ENCODE peak calls at places on chromosomes 1 and 21, in four cellular contexts. F is dorsolateral prefrontal cortex, Y is Peyer's patch, R is sigmoid colon. U is an unnamed sample.

GRCh38 chr1:157691285-157691920 is 9.2 kb downstream of the FCRL3 start:
- DNase-seq in F (peak), Y (no peak), R (no peak), U (no peak)

GRCh38 chr1:236124965-236125364 is 17.4 kb upstream of the GPR137B start:
- DNase-seq in F (no peak), Y (no peak), R (no peak), U (no peak)

GRCh38 chr1:222844108-222844779 is 29.4 kb downstream of the DISP1 start:
- DNase-seq in F (no peak), Y (no peak), R (no peak), U (no peak)

GRCh38 chr1:38932496-38933014 is 9.1 kb downstream of the RHBDL2 start:
- DNase-seq in F (no peak), Y (no peak), R (no peak), U (no peak)

GRCh38 chr1:17120483-17120882 is 1.2 kb upstream of the PADI2 start:
- DNase-seq in F (no peak), Y (no peak), R (no peak), U (no peak)

GRCh38 chr1:177228721-177229088 is 57.9 kb downstream of the BRINP2 start:
- DNase-seq in F (no peak), Y (no peak), R (no peak), U (no peak)

GRCh38 chr1:18950415-18951026 is 6.0 kb downstream of the IFFO2 start:
- DNase-seq in F (no peak), Y (no peak), R (peak), U (peak)

GRCh38 chr1:181175955-181176354 is 87.5 kb downstream of the IER5 start:
- DNase-seq in F (no peak), Y (no peak), R (no peak), U (no peak)

GRCh38 chr21:31530918-31531705 is 128.4 kb upstream of the SOD1 start:
- DNase-seq in F (no peak), Y (no peak), R (no peak), U (no peak)

GRCh38 chr1:117189109-117189437 is 21.7 kb downstream of the VTCN1 start:
- DNase-seq in F (no peak), Y (no peak), R (no peak), U (no peak)

GRCh38 chr21:45164124-45164511 is 89.7 kb downstream of the ADARB1 start:
- DNase-seq in F (peak), Y (no peak), R (peak), U (no peak)

GRCh38 chr1:186927884-186928283 is 99.1 kb downstream of the PLA2G4A start:
- DNase-seq in F (no peak), Y (no peak), R (no peak), U (no peak)

GRCh38 chr1:56965191-56965590 is 624 bp downstream of the C8B start:
- DNase-seq in F (no peak), Y (no peak), R (no peak), U (no peak)

GRCh38 chr1:156924478-156925153 is 4.2 kb downstream of the LRRC71 start:
- DNase-seq in F (no peak), Y (no peak), R (no peak), U (no peak)

GRCh38 chr1:2267051-2267830 is 39.1 kb downstream of the SKI start:
- DNase-seq in F (no peak), Y (no peak), R (no peak), U (no peak)

GRCh38 chr1:234603221-234604204 is 6.5 kb downstream of the IRF2BP2 start:
- DNase-seq in F (no peak), Y (no peak), R (no peak), U (no peak)

GRCh38 chr1:15290382-15290781 is 43.4 kb downstream of the FHAD1 start:
- DNase-seq in F (no peak), Y (no peak), R (no peak), U (no peak)

GRCh38 chr1:68232354-68233148 is at the start of gene WLS:
- DNase-seq in F (peak), Y (peak), R (peak), U (no peak)

GRCh38 chr1:68230901-68231626 is 1.3 kb downstream of the WLS start:
- DNase-seq in F (no peak), Y (peak), R (peak), U (no peak)

GRCh38 chr1:68231627-68232303 is 558 bp downstream of the WLS start:
- DNase-seq in F (peak), Y (peak), R (peak), U (no peak)

GRCh38 chr1:68234094-68234493 is 1.8 kb upstream of the WLS start:
- DNase-seq in F (no peak), Y (no peak), R (no peak), U (no peak)

DNA sequence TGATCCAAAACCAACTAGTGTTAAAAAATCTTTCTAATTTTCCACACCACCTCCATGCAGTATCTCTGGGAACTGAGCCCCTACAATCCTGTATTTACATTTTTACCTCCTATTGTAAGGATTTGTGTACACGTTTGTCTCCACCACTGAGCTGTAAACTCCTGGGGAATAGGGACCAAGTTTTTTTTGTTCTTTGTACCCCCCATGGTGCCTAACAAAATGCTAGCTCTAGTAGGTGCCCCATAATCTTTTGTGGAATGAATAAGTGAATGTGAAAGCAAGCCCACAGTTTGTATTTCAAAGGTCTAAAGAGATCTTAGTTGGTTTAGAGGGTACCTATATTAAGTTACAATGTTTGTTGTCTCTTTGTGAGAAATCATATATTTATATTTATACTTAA is 879 bp upstream of the WLS start:
- DNase-seq in F (no peak), Y (no peak), R (no peak), U (no peak)
- H3K4me3 ChIP-seq in F (peak), Y (peak), R (peak), U (no peak)

GRCh38 chr1:202016717-202017384 is 6.5 kb downstream of the ELF3 start:
- DNase-seq in F (no peak), Y (no peak), R (no peak), U (no peak)

GRCh38 chr1:202017385-202018225 is 7.2 kb downstream of the ELF3 start:
- DNase-seq in F (no peak), Y (peak), R (no peak), U (no peak)

GRCh38 chr1:202016022-202016624 is 5.7 kb downstream of the ELF3 start:
- DNase-seq in F (no peak), Y (peak), R (no peak), U (no peak)

GRCh38 chr1:202018226-202018475 is 7.8 kb downstream of the ELF3 start:
- DNase-seq in F (no peak), Y (no peak), R (no peak), U (no peak)

DNA sequence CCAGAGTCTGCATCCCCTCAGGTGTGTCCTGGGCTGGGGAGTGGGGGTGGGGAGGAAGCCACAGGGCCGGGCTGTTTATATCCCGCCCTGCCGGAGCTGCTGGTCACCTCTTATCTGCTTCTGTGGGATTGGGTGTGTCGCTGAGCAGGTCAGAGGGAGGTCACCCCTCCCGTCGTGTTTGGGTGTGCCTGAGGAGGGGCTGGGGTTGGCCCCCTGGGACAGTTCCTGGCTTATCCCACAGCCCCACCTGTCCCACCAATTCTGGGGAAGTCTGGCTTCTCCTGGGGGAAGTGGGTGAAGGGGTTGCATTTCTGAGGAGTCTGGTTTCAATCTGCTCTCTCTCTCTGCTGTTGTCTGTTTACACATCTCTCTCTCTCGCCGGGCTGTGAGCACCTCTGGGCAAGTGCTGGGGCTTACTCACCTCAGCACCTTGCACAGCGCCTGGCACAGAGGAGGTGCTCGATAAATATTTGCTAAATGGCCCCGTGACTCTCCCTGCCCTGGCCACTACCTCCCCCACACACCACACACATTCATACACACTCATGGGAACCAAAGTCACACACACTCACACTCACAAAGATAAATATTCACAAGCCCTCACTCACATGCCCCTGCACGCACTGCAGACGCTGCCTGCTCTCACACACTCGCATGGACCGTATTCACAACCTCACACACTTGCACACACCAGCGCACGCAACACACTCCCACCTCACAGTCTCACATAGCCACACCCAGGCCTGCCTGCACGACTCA is 8.3 kb downstream of the ELF3 start:
- DNase-seq in F (no peak), Y (peak), R (no peak), U (no peak)
- H3K4me3 ChIP-seq in F (no peak), Y (peak), R (no peak), U (no peak)

DNA sequence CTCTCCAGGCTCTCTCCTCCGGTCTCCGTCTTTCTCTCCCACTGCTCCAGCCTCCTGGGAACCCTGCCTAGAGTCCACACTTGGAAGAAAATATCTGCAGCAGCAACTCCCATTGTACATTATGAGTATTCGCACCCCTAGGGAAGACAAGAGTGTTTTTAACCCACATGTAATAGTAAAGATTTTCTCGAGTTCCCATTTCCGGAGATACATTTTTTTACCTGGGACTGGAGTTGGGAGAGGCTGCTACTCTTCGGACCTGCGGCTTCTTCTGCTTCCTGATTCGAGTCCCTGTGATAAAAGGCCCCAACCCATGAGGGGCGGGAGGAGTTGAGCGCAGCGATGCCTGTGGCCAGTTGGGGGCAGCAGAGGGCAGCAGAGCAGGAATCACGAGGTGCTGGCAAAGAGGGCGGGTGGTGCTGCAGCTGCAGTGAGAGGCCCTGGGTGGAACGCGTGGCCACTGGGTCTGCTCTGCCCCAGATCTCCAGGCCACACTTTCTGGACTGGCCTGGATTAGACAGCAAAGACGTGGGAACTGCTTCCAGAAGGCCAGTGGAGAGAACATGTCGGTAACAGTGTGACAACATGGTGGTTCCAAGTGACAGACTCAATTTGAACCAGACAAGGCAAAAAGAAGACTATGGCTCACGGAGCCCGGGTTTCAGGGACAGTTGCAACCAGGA is 221.0 kb upstream of the CSF3R start:
- DNase-seq in F (peak), Y (peak), R (peak), U (peak)
- H3K4me3 ChIP-seq in F (no peak), Y (no peak), R (no peak), U (no peak)

GRCh38 chr1:44784094-44785026 is 3.6 kb downstream of the BEST4 start:
- DNase-seq in F (no peak), Y (no peak), R (no peak), U (peak)
- H3K4me3 ChIP-seq in F (peak), Y (peak), R (peak), U (no peak)

GRCh38 chr1:224328644-224329043 is 1.3 kb downstream of the NVL start:
- DNase-seq in F (no peak), Y (no peak), R (no peak), U (no peak)
- H3K4me3 ChIP-seq in F (peak), Y (peak), R (peak), U (no peak)

GRCh38 chr1:111666828-111667227 is 47.2 kb downstream of the RAP1A start:
- DNase-seq in F (no peak), Y (no peak), R (no peak), U (no peak)
- H3K4me3 ChIP-seq in F (no peak), Y (no peak), R (no peak), U (no peak)

DNA sequence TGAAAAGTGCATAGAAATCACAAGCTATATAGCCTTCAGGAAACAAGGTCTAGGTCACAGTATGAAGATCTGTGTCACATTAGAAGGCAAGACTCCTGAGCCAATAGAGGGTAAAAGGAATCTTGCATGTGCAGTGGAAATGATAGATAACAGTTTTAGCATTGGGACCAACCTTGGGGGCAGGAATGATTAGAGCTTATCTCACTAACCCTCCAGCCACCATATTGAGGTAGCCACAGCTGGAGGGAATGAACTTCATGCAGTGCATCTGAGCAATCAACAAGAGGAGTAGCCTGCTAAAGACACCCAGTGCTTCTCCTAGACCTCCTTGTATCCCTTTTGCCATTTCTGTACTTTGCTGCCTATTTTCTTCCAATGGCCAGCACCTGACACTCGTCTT is 390.1 kb downstream of the LTN1 start:
- DNase-seq in F (no peak), Y (no peak), R (no peak), U (no peak)
- H3K4me3 ChIP-seq in F (no peak), Y (no peak), R (no peak), U (no peak)

GRCh38 chr1:34162852-34163766 is 1.9 kb downstream of the CSMD2 start:
- DNase-seq in F (peak), Y (peak), R (peak), U (no peak)
- H3K4me3 ChIP-seq in F (peak), Y (peak), R (peak), U (no peak)

GRCh38 chr1:44354840-44355581 is at the start of gene ERI3:
- DNase-seq in F (peak), Y (peak), R (peak), U (peak)

GRCh38 chr1:44354268-44354839 is 703 bp downstream of the ERI3 start:
- DNase-seq in F (no peak), Y (no peak), R (no peak), U (no peak)

GRCh38 chr1:44357710-44358109 is 2.7 kb upstream of the ERI3 start:
- DNase-seq in F (no peak), Y (no peak), R (no peak), U (no peak)

GRCh38 chr1:44359234-44359937 is 4.3 kb upstream of the ERI3 start:
- DNase-seq in F (no peak), Y (no peak), R (no peak), U (no peak)

DNA sequence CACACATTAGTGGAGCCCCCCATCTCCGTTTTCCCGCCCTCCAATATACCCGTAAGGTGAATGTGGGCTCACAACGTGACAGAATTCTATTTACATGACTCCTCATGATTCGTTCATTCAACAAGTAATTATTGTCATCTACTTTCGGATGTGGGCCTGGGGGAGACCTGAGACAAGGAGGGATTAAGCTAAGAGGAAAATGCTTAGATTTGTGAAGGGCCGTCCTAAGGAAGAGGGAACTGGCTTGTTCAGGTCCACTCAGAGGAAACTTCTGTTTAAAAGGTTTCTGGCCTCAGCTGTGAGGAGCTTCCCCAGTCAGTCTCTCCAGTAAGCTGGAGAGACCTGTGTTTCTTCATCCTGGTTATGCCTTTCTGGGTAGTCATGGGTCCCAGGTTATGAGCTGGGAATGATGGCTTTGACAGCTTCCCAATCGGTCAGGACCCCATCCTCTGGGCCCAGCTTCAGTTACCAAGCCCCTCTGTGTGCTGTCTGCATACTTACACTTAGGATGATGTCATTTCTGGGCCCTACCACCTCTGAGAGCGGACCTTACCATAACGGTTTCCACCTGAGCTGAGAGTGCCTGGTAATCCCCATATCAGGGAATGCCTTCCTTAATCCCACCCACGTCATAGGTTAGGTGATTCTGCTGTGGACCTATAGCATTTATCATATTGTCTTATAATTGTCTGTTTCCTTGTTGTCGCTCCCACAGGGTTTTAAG is 687 bp upstream of the ERI3 start:
- DNase-seq in F (no peak), Y (no peak), R (no peak), U (no peak)
- H3K4me3 ChIP-seq in F (peak), Y (peak), R (peak), U (no peak)

DNA sequence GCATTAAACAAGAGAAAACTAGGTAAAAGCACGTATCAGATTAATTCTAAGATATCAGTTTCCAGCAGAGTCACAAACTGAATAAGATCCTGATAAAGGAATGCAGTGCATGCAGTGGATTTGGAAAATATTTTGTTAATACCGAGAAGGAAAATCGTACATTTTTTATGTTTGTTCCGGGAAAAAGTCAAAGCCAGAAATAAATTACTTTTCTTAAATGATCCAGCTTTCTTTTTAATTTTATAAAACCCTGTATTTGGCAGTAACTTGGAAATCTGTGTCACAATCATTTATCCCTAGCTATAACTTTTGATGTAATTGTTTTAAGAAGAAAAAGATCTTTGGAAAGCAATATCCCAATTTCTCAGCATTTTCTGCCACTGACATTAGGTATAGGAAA is 972 bp downstream of the PALMD start:
- DNase-seq in F (no peak), Y (no peak), R (no peak), U (no peak)
- H3K4me3 ChIP-seq in F (peak), Y (peak), R (peak), U (no peak)